ENCODE peak calls at places on chromosome 15, in ten cellular contexts. Z is tibial artery, N is esophagus squamous epithelium, H is AG09309, Q is GM23338, R is fibroblast of mammary gland, M is IMR-90, G is HAP-1, X is GM12878, C is GM23248. K is an unnamed sample.

GRCh38 chr15:85411992-85412538 is 31.7 kb downstream of the AKAP13 start:
- DNase-seq in M (peak), X (no peak), C (peak), H (no peak), G (no peak), R (peak), N (no peak), Q (no peak), Z (no peak), K (peak)

GRCh38 chr15:39266882-39267281 is 314.0 kb upstream of the THBS1 start:
- DNase-seq in Z (no peak), C (no peak), N (no peak), H (no peak), G (no peak), R (no peak), Q (no peak), X (no peak), M (no peak), K (no peak)

GRCh38 chr15:67548862-67549651 is 6.6 kb downstream of the MAP2K5 start:
- DNase-seq in H (no peak), M (no peak), N (no peak), R (no peak), G (peak), Z (no peak), Q (peak), X (no peak), C (peak), K (no peak)

GRCh38 chr15:73982251-73982962 is 9.7 kb downstream of the STOML1 start:
- DNase-seq in C (peak), M (peak), Z (peak), Q (no peak), X (no peak), G (no peak), R (peak), N (no peak), H (peak), K (peak)

GRCh38 chr15:54197995-54198394 is 219.8 kb downstream of the UNC13C start:
- DNase-seq in H (no peak), G (peak), Q (no peak), N (no peak), C (no peak), M (no peak), Z (no peak), X (no peak), R (no peak), K (no peak)

GRCh38 chr15:78098131-78098755 is 5.9 kb downstream of the SH2D7 start:
- DNase-seq in Q (no peak), N (no peak), X (no peak), Z (peak), R (no peak), C (no peak), M (no peak), H (no peak), G (no peak), K (no peak)

GRCh38 chr15:94327356-94327936 is 96.1 kb downstream of the MCTP2 start:
- DNase-seq in Z (no peak), M (peak), H (no peak), X (no peak), N (no peak), R (peak), Q (peak), C (peak), G (peak), K (peak)

GRCh38 chr15:77030042-77030927 is 35.4 kb downstream of the PSTPIP1 start:
- DNase-seq in H (no peak), N (no peak), C (no peak), X (no peak), M (no peak), G (no peak), Z (peak), Q (peak), R (no peak), K (no peak)

GRCh38 chr15:98653686-98654085 is 5.3 kb downstream of the IGF1R start:
- DNase-seq in R (peak), M (no peak), Q (no peak), C (peak), X (no peak), H (no peak), N (no peak), G (no peak), Z (no peak), K (peak)

GRCh38 chr15:67396109-67396508 is 124.8 kb upstream of the C15orf61 start:
- DNase-seq in Z (no peak), N (no peak), H (no peak), X (no peak), Q (no peak), G (no peak), R (no peak), M (no peak), C (no peak), K (no peak)

GRCh38 chr15:90029024-90029423 is 27.9 kb downstream of the ZNF710 start:
- DNase-seq in G (no peak), C (no peak), X (no peak), R (no peak), M (no peak), H (no peak), Z (peak), Q (no peak), N (no peak), K (no peak)

GRCh38 chr15:67253517-67254237 is 784 bp downstream of the AAGAB start:
- DNase-seq in H (no peak), C (peak), Z (no peak), N (no peak), G (peak), Q (no peak), M (peak), R (peak), X (no peak), K (peak)

GRCh38 chr15:48856947-48857346 is 21.0 kb upstream of the EID1 start:
- DNase-seq in H (no peak), C (peak), X (no peak), G (no peak), N (no peak), Z (no peak), R (no peak), M (peak), Q (peak), K (peak)

GRCh38 chr15:79179108-79179561 is 88.6 kb upstream of the RASGRF1 start:
- DNase-seq in Z (no peak), C (no peak), N (no peak), X (no peak), R (peak), Q (peak), H (no peak), G (no peak), M (peak), K (peak)

GRCh38 chr15:63000706-63001105 is 41.8 kb upstream of the TPM1 start:
- DNase-seq in R (no peak), X (no peak), M (no peak), H (no peak), Z (no peak), Q (no peak), C (no peak), N (no peak), G (no peak), K (no peak)

GRCh38 chr15:99450896-99451358 is 114.9 kb upstream of the MEF2A start:
- DNase-seq in H (no peak), Q (no peak), Z (peak), N (no peak), X (no peak), C (peak), M (no peak), R (peak), G (peak), K (peak)

GRCh38 chr15:48925714-48926223 is 38.0 kb downstream of the SHC4 start:
- DNase-seq in Q (no peak), X (no peak), G (no peak), C (peak), Z (no peak), R (peak), N (no peak), H (no peak), M (peak), K (peak)

GRCh38 chr15:95247068-95247984 is 1016.0 kb downstream of the MCTP2 start:
- DNase-seq in C (peak), H (peak), Q (no peak), M (peak), X (no peak), R (peak), N (no peak), Z (no peak), G (no peak), K (peak)

GRCh38 chr15:50181206-50181982 is 602 bp upstream of the SLC27A2 start:
- DNase-seq in N (no peak), C (no peak), R (no peak), H (no peak), G (no peak), M (no peak), Q (peak), X (no peak), Z (no peak), K (no peak)

GRCh38 chr15:33126559-33127290 is 67.8 kb downstream of the FMN1 start:
- DNase-seq in N (no peak), R (peak), M (peak), Z (peak), X (no peak), Q (peak), G (peak), H (peak), C (peak), K (peak)

GRCh38 chr15:77144492-77145070 is 73.7 kb upstream of the TSPAN3 start:
- DNase-seq in N (no peak), H (peak), M (peak), C (peak), G (peak), Z (no peak), X (no peak), Q (peak), R (peak), K (peak)

GRCh38 chr15:67520276-67520975 is 505 bp upstream of the C15orf61 start:
- DNase-seq in G (peak), C (peak), X (no peak), H (no peak), Z (no peak), M (peak), R (peak), Q (peak), N (no peak), K (no peak)

GRCh38 chr15:34436956-34437442 is 609 bp downstream of the GOLGA8A start:
- DNase-seq in M (peak), C (peak), R (peak), G (peak), H (no peak), Q (peak), X (no peak), Z (no peak), N (no peak), K (peak)

GRCh38 chr15:56806147-56806536 is 72.8 kb upstream of the ZNF280D start:
- DNase-seq in Z (no peak), R (no peak), G (no peak), H (no peak), C (no peak), X (no peak), M (no peak), Q (no peak), N (no peak), K (no peak)

DNA sequence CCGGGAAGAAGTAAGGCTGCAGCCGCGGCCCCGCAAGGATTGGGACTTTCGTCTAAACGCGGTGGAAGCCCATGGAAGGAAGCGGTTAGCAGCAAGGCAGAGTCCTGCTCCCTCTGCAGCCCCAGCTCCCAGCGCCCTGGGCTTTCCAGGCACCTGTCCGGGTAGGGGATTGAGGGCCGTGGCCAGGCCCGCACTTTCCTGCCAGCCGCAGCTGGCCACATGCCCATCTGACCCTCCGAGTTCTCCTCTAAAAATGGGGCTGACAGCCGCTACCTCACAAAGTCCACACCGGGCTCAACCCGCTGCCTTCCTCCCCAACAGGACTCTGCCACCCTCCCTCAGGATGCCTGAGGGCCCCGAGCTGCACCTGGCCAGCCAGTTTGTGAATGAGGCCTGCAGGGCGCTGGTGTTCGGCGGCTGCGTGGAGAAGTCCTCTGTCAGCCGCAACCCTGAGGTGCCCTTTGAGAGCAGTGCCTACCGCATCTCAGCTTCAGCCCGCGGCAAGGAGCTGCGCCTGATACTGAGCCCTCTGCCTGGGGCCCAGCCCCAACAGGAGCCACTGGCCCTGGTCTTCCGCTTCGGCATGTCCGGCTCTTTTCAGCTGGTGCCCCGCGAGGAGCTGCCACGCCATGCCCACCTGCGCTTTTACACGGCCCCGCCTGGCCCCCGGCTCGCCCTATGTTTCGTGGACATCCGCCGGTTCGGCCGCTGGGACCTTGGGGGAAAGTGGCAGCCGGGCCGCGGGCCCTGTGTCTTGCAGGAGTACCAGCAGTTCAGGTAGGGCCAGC is 1.9 kb downstream of the NEIL1 start:
- DNase-seq in X (no peak), Z (no peak), H (no peak), R (no peak), N (no peak), Q (peak), C (peak), M (no peak), G (no peak), K (no peak)
- H3K4me3 ChIP-seq in X (peak), Z (peak), H (peak), R (peak), N (peak), Q (peak), C (peak), M (peak), G (peak), K (peak)

DNA sequence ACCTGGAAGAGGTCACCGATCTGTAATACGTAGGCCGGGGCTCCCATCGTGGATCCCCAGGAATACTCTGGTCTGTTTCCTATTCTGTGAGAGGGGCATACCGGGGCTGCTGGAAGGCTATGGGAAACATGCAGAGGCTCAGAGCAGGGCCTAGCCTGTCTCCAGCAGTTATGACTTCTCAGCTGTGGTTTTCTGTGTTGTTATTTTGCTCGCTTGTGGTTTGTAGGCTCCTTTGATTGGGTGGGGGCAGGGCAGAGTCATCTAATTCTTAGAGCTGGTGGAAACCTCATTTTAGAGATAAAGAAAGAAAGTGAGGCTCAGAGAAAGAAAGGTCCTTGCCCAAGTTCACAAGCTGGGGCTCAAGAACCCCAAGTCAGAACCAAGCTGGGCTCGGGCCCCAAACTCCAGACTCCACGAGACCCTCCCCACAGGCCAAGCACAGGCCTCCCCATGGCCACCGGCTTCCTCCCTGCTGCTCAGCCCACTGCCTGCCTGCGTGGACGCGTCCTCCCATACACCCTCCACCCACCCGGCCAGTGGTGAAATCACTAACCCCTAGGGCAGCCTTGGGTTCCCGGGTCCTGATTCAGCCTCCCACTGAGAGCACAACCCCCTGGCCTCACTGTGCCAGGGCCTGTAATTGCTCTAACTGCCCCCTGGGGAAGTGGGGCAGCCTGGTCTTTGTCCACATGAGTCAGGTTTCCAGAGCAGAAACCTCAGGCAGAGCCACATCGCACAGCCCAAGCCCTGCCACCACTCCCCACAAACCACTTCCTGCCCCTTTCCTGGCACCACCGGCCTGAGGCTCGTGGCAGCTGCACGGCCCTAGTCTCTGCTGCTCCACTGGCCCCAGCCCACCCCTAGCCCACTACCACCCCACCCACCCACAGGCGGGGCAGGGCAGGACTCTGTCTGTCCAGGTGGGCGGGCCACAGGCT is 270.8 kb downstream of the UACA start:
- DNase-seq in N (peak), X (no peak), R (peak), C (peak), G (no peak), Z (no peak), Q (peak), H (peak), M (peak), K (peak)
- H3K4me3 ChIP-seq in N (peak), X (peak), R (no peak), C (peak), G (no peak), Z (no peak), Q (no peak), H (no peak), M (no peak), K (no peak)

DNA sequence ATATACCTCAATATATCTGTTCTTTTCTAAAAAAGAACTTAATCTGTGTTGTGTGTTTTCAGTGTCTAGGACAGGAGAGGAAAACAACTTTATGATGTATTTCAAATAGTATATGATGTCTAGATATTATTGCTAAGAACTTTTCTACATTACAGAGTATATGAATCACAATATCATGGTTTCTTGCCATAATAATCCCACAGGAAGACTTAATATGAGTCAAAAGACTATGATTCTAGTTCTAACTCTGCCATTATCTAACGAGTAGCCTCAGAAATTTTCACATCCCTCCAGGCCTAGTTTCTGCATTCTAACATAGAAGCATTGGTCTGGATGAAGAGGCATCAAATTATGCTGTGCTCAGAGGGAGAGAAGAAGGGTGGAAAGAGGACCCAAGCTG is 107.7 kb upstream of the SPRED1 start:
- DNase-seq in M (peak), G (no peak), Z (no peak), N (no peak), H (no peak), Q (no peak), R (peak), X (no peak), C (peak), K (no peak)
- H3K4me3 ChIP-seq in M (no peak), G (no peak), Z (no peak), N (no peak), H (no peak), Q (no peak), R (no peak), X (no peak), C (no peak), K (no peak)

GRCh38 chr15:40767838-40768491 is 1.8 kb upstream of the C15orf62 start:
- DNase-seq in R (no peak), M (no peak), G (no peak), Q (no peak), Z (no peak), C (no peak), X (no peak), H (no peak), N (no peak), K (no peak)
- H3K4me3 ChIP-seq in R (no peak), M (no peak), G (no peak), Q (no peak), Z (no peak), C (no peak), X (no peak), H (no peak), N (no peak), K (no peak)

GRCh38 chr15:65377976-65378366 is at the start of gene IGDCC3:
- DNase-seq in C (peak), N (no peak), Q (peak), H (no peak), Z (no peak), M (no peak), G (peak), X (no peak), R (no peak), K (no peak)
- H3K4me3 ChIP-seq in C (peak), N (peak), Q (peak), H (peak), Z (peak), M (peak), G (peak), X (no peak), R (peak), K (peak)

DNA sequence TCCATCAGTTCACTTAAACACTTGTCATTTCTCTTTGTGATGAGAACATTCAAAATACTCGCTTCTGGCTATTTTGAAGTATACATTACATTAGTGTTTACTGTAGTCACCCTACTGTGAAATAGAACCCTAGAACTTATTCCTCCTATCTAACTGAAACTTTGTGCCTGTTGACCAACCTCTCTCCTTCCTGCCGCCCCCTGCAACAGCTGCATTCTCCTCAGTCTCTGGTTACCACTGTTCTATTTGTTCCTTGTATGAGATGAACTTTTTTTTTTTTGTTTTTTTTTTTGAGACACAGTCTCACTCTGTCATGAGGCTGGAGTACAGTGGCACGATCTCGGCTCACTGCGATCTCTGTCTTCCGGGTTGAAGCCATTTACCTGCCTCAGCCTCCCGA is 2.9 kb downstream of the RAD51 start:
- DNase-seq in C (no peak), Z (no peak), H (no peak), N (no peak), R (no peak), Q (no peak), G (no peak), M (no peak), X (no peak), K (no peak)
- H3K4me3 ChIP-seq in C (no peak), Z (no peak), H (no peak), N (no peak), R (no peak), Q (no peak), G (no peak), M (no peak), X (no peak), K (no peak)